ENCODE peak calls at places on chromosomes 1 and 21, in ten cellular contexts. E is lung; A is iris pigment epithelial cell; O is stimulated activated CD4-positive, alpha-beta T cell treated with anti-CD3 and anti-CD28 coated beads, Interleukin-2, amount 100 ng/mL, for 4 hours; C is pons; D is Kasumi-1; L is left lobe of liver; N is T-cell; B is SJSA1; J is activated T-helper 1 cell treated with Interleukin-2 at 50 U/mL for 16 hours. V is an unnamed sample.

GRCh38 chr1:198346178-198346577 is 189.4 kb downstream of the NEK7 start:
- DNase-seq in J (no peak), E (no peak), B (no peak), O (no peak), N (no peak), C (no peak), L (no peak), A (no peak), D (no peak), V (no peak)

GRCh38 chr1:236741757-236742156 is 53.3 kb upstream of the MTR start:
- DNase-seq in E (no peak), J (no peak), O (no peak), D (no peak), L (no peak), C (no peak), B (no peak), A (no peak), N (no peak), V (no peak)

GRCh38 chr1:39398278-39399010 is 93.0 kb upstream of the BMP8A start:
- DNase-seq in E (peak; percentile 72), J (no peak), L (no peak), C (peak; percentile 80), O (peak; percentile 28), N (no peak), A (peak; percentile 99), D (peak; percentile 93), B (peak; percentile 91), V (peak; percentile 90)

GRCh38 chr21:46110499-46111192 is 12.7 kb downstream of the COL6A2 start:
- DNase-seq in O (no peak), B (peak; percentile 38), E (peak; percentile 28), J (no peak), D (no peak), A (no peak), N (no peak), C (no peak), L (peak; percentile 42), V (peak; percentile 4)

GRCh38 chr21:36698160-36699025 is 522 bp upstream of the SIM2 start:
- DNase-seq in C (no peak), N (no peak), E (no peak), D (peak; percentile 36), J (no peak), O (no peak), A (no peak), L (no peak), B (no peak), V (no peak)

GRCh38 chr1:171107257-171107940 is 16.7 kb downstream of the FMO3 start:
- DNase-seq in B (no peak), C (no peak), D (no peak), N (no peak), O (no peak), L (no peak), E (no peak), J (no peak), A (peak; percentile 63), V (no peak)

GRCh38 chr1:216325946-216326345 is 97.3 kb downstream of the USH2A start:
- DNase-seq in L (no peak), D (no peak), J (no peak), N (no peak), O (no peak), A (peak; percentile 24), B (no peak), C (peak; percentile 8), E (no peak), V (peak; percentile 14)

GRCh38 chr1:203126151-203126865 is 1.2 kb upstream of the ADORA1 start:
- DNase-seq in B (peak; percentile 18), E (no peak), N (no peak), J (no peak), A (peak; percentile 26), O (no peak), D (peak; percentile 13), L (peak; percentile 27), C (peak; percentile 69), V (no peak)

GRCh38 chr1:206725053-206725963 is 40.6 kb downstream of the MAPKAPK2 start:
- DNase-seq in N (peak; percentile 70), O (peak; percentile 44), A (peak; percentile 54), D (peak; percentile 78), L (no peak), B (peak; percentile 64), E (peak; percentile 55), J (peak; percentile 28), C (peak; percentile 40), V (peak; percentile 42)

GRCh38 chr1:167718926-167719691 is 2.7 kb upstream of the MPZL1 start:
- DNase-seq in L (no peak), B (no peak), N (no peak), J (no peak), A (no peak), D (no peak), E (no peak), C (no peak), O (no peak), V (no peak)

GRCh38 chr1:58773406-58773840 is 10.4 kb downstream of the JUN start:
- DNase-seq in N (no peak), J (no peak), L (peak; percentile 58), C (peak; percentile 60), O (no peak), E (peak; percentile 47), B (no peak), A (peak; percentile 71), D (peak; percentile 64), V (peak; percentile 84)

GRCh38 chr1:1623181-1623630 is 7.9 kb downstream of the MIB2 start:
- DNase-seq in C (no peak), D (no peak), L (no peak), N (no peak), O (no peak), B (no peak), E (no peak), J (no peak), A (no peak), V (no peak)

GRCh38 chr21:38478782-38479181 is 19.5 kb downstream of the ERG start:
- DNase-seq in A (peak; percentile 81), E (no peak), O (no peak), B (no peak), N (no peak), L (no peak), J (no peak), C (no peak), D (peak; percentile 11), V (no peak)

GRCh38 chr1:19863804-19864203 is 18.4 kb upstream of the OTUD3 start:
- DNase-seq in E (no peak), O (no peak), J (no peak), A (peak; percentile 85), D (no peak), B (no peak), L (no peak), C (no peak), N (no peak), V (no peak)

GRCh38 chr1:48102766-48103165 is 105.6 kb upstream of the TRABD2B start:
- DNase-seq in J (no peak), D (no peak), B (no peak), O (no peak), A (no peak), E (no peak), L (no peak), N (no peak), C (no peak), V (no peak)

GRCh38 chr1:117609471-117609911 is 3.6 kb downstream of the TENT5C start:
- DNase-seq in J (no peak), E (no peak), B (no peak), L (peak; percentile 37), N (peak; percentile 5), A (no peak), O (no peak), C (no peak), D (no peak), V (peak; percentile 86)